ENCODE peak calls at places on chromosomes 1 and 21, in ten cellular contexts. U is esophagus squamous epithelium, P is RWPE1, R is GM06990, T is astrocyte of the spinal cord, E is cardiac muscle cell, X is Caco-2, B is A549, S is psoas muscle, Q is heart right ventricle. H is an unnamed sample.

GRCh38 chr1:94463765-94464330 is 45.7 kb downstream of the ABCD3 start:
- DNase-seq in R (no peak), Q (no peak), E (no peak), P (peak; percentile 16), T (peak; percentile 55), B (peak; percentile 14), X (peak; percentile 56), U (no peak), S (no peak), H (peak; percentile 34)

GRCh38 chr1:81681104-81681503 is 119.6 kb upstream of the ADGRL2 start:
- DNase-seq in U (no peak), B (no peak), R (no peak), Q (no peak), T (no peak), P (no peak), E (no peak), S (no peak), X (no peak), H (no peak)

GRCh38 chr1:48236716-48237470 is 14.4 kb downstream of the SLC5A9 start:
- DNase-seq in E (peak; percentile 35), T (peak; percentile 26), U (no peak), R (no peak), X (peak; percentile 41), S (no peak), Q (no peak), B (peak; percentile 40), P (peak; percentile 51), H (peak; percentile 12)

GRCh38 chr1:153626929-153627796 is at the start of gene S100A13:
- DNase-seq in R (peak; percentile 46), S (peak; percentile 92), U (no peak), X (peak; percentile 92), T (peak; percentile 96), P (peak; percentile 82), B (peak; percentile 85), E (peak; percentile 97), Q (peak; percentile 80), H (peak; percentile 93)

GRCh38 chr1:24390924-24391782 is 22.4 kb downstream of the STPG1 start:
- DNase-seq in U (no peak), Q (peak; percentile 77), T (peak; percentile 86), S (peak; percentile 87), E (peak; percentile 83), B (peak; percentile 44), R (peak; percentile 76), P (peak; percentile 78), X (peak; percentile 71), H (peak; percentile 72)

GRCh38 chr21:33042812-33043211 is 17.1 kb downstream of the OLIG2 start:
- DNase-seq in P (peak; percentile 73), Q (no peak), X (no peak), B (peak; percentile 8), R (no peak), S (no peak), E (no peak), U (no peak), T (peak; percentile 95), H (peak; percentile 24)

GRCh38 chr1:14181191-14181793 is 417.2 kb upstream of the KAZN start:
- DNase-seq in X (no peak), B (no peak), U (no peak), S (no peak), T (peak; percentile 70), E (no peak), P (no peak), R (no peak), Q (no peak), H (no peak)

GRCh38 chr21:36450511-36450910 is 29.4 kb downstream of the CLDN14 start:
- DNase-seq in P (no peak), X (no peak), S (no peak), E (no peak), R (no peak), B (no peak), Q (no peak), U (no peak), T (peak; percentile 55), H (no peak)

GRCh38 chr1:230501242-230501641 is 75.1 kb upstream of the PGBD5 start:
- DNase-seq in Q (no peak), U (no peak), X (no peak), R (no peak), T (no peak), B (no peak), S (no peak), P (no peak), E (no peak), H (no peak)

GRCh38 chr1:230498704-230499103 is 72.6 kb upstream of the PGBD5 start:
- DNase-seq in B (no peak), E (no peak), T (no peak), R (no peak), X (no peak), Q (no peak), U (no peak), S (no peak), P (no peak), H (no peak)

GRCh38 chr1:230501845-230502244 is 75.7 kb upstream of the PGBD5 start:
- DNase-seq in Q (no peak), P (no peak), E (no peak), S (no peak), R (no peak), T (no peak), X (peak; percentile 6), B (no peak), U (no peak), H (peak; percentile 33)

GRCh38 chr1:230500063-230500462 is 73.9 kb upstream of the PGBD5 start:
- DNase-seq in B (no peak), S (no peak), U (no peak), P (no peak), E (no peak), Q (no peak), R (no peak), X (no peak), T (no peak), H (no peak)

GRCh38 chr1:230499496-230499895 is 73.4 kb upstream of the PGBD5 start:
- DNase-seq in T (no peak), P (no peak), Q (no peak), R (no peak), B (no peak), E (no peak), S (no peak), X (no peak), U (no peak), H (no peak)
- TF ChIP-seq CTCF in T (no peak), P (no peak), Q (no peak), R (no peak), B (no peak), E (no peak), S (no peak), X (no peak), U (no peak), H (no peak)

GRCh38 chr1:235832011-235832410 is 34.7 kb downstream of the LYST start:
- DNase-seq in X (no peak), E (no peak), B (no peak), R (no peak), U (no peak), Q (no peak), S (no peak), P (no peak), T (no peak), H (no peak)
- TF ChIP-seq CTCF in X (no peak), E (no peak), B (no peak), R (no peak), U (no peak), Q (no peak), S (no peak), P (no peak), T (no peak), H (no peak)

DNA sequence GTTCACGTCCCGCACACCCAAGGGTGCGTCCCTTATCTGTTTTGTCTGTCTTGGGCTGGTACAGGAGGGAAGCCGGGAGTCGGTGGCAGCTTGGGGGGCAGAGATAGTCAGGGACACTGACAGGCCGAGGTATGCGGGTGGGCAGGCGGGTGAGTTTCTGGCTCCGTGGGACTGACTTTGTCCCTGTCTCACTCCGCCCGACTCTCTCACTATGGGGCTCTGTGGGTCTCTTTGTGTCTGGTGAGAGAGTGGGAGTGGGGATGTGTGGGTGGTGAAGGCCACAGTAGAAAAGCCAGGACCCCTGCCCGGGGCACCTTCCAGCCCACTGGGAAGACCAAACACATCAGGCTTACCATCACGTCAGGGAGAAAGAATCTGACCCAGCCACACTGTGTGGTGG is 27.5 kb downstream of the RPS6KA1 start:
- DNase-seq in X (no peak), E (no peak), T (no peak), P (no peak), S (no peak), U (no peak), Q (no peak), B (no peak), R (no peak), H (no peak)
- TF ChIP-seq CTCF in X (no peak), E (no peak), T (no peak), P (no peak), S (no peak), U (no peak), Q (no peak), B (no peak), R (no peak), H (no peak)

GRCh38 chr1:32892368-32893197 is 6.3 kb downstream of the HPCA start:
- DNase-seq in S (peak; percentile 59), X (peak; percentile 62), P (peak; percentile 35), T (no peak), B (peak; percentile 51), U (no peak), R (peak; percentile 42), Q (no peak), E (peak; percentile 51), H (peak; percentile 65)

GRCh38 chr1:32891630-32892029 is 5.3 kb downstream of the HPCA start:
- DNase-seq in U (no peak), R (no peak), Q (no peak), B (no peak), E (no peak), X (no peak), T (no peak), P (no peak), S (no peak), H (no peak)

GRCh38 chr1:32894019-32894600 is 7.1 kb downstream of the TMEM54 start:
- DNase-seq in R (no peak), B (no peak), Q (no peak), T (no peak), U (no peak), E (no peak), P (no peak), X (no peak), S (no peak), H (no peak)

GRCh38 chr1:32894681-32895080 is 6.5 kb downstream of the TMEM54 start:
- DNase-seq in X (no peak), T (no peak), R (no peak), E (no peak), Q (no peak), S (no peak), B (no peak), U (no peak), P (no peak), H (no peak)

DNA sequence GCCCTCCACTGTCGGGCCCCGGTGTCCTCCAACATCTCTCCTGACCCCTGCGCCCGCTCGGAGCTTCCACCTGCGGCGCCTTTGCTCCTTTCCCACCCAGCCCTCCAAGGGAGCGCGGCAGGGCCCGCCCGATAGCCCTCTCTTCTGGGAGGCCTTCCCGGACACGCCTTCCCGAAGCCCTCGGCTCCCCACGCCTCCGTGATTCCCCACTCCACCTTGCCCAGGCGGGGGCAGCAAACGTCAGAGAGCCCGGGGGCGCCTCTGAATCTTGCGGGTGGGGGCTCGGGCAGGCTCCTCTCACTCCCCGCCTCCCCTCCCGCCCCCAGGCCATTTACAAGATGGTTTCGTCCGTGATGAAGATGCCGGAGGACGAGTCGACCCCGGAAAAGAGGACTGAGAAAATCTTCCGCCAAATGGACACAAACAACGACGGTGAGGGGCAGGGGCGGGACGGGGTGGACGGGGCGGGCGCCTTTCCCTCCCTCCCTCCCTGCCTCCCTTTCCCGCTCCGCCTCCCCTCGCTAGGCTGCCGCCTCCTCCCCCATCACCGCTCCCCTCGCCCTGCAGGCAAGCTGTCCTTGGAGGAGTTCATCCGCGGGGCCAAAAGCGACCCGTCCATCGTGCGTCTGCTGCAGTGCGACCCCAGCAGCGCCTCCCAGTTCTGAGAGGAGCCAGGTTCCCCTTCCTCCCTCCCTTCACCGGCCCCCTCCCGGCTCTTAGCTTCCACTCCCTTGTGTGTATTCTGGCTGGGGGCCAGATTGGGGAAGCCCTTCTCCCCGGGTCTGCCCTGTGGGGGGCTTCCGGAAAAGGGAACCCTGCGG is 7.1 kb downstream of the HPCA start:
- DNase-seq in Q (no peak), U (no peak), S (peak; percentile 61), T (peak; percentile 12), B (peak; percentile 41), P (peak; percentile 26), X (peak; percentile 36), E (no peak), R (no peak), H (peak; percentile 42)
- TF ChIP-seq CTCF in Q (no peak), U (no peak), S (no peak), T (peak; percentile 31), B (peak; percentile 40), P (peak; percentile 46), X (peak; percentile 37), E (peak; percentile 7), R (peak; percentile 25), H (peak; percentile 18)